ENCODE peak calls at places on chromosomes 11 and 22, in nine cellular contexts. R is heart left ventricle; G is neural crest cell; T is mucosa of descending colon; A is activated CD8-positive, alpha-beta T cell treated with anti-CD3 and anti-CD28 coated beads for 36 hours; L is cardiac fibroblast; Q is fibroblast of the aortic adventitia; N is epithelial cell of proximal tubule; X is foreskin fibroblast. Y is an unnamed sample.

GRCh38 chr11:60906132-60906972 is at the start of gene PRPF19:
- DNase-seq in X (peak; percentile 97), N (peak; percentile 85), R (peak; percentile 98), G (peak; percentile 100), Q (peak; percentile 93), L (peak; percentile 96), T (peak; percentile 96), A (peak; percentile 99), Y (peak; percentile 70)

GRCh38 chr11:862028-862703 is 19.5 kb downstream of the TSPAN4 start:
- DNase-seq in N (no peak), A (no peak), G (no peak), L (no peak), X (peak; percentile 61), T (no peak), R (no peak), Q (no peak), Y (no peak)

GRCh38 chr22:41048791-41049717 is 43.3 kb upstream of the EP300 start:
- DNase-seq in Q (peak; percentile 77), X (peak; percentile 87), T (peak; percentile 64), N (no peak), G (peak; percentile 23), R (peak; percentile 83), L (peak; percentile 57), A (no peak), Y (peak; percentile 63)

GRCh38 chr22:37686002-37686982 is at the start of gene NOL12:
- DNase-seq in A (peak; percentile 79), X (peak; percentile 94), T (peak; percentile 90), Q (peak; percentile 90), G (peak; percentile 80), R (peak; percentile 90), L (peak; percentile 94), N (no peak), Y (no peak)

GRCh38 chr11:130831506-130832385 is 84.5 kb downstream of the SNX19 start:
- DNase-seq in Q (peak; percentile 52), T (no peak), G (no peak), A (peak; percentile 3), X (peak; percentile 59), N (no peak), L (no peak), R (no peak), Y (peak; percentile 86)

GRCh38 chr11:34327804-34328631 is 29.8 kb downstream of the ABTB2 start:
- DNase-seq in Q (peak; percentile 31), T (no peak), X (peak; percentile 34), G (no peak), L (no peak), R (no peak), N (no peak), A (no peak), Y (no peak)

GRCh38 chr22:35651085-35651484 is 2.8 kb downstream of the APOL6 start:
- DNase-seq in R (no peak), G (no peak), T (no peak), X (no peak), L (no peak), Q (no peak), N (no peak), A (no peak), Y (no peak)

GRCh38 chr22:17777005-17777716 is 2.9 kb upstream of the BID start:
- DNase-seq in N (no peak), T (peak; percentile 74), G (no peak), A (peak; percentile 87), L (no peak), Q (no peak), R (peak; percentile 32), X (no peak), Y (no peak)

GRCh38 chr22:44381761-44382454 is 69.2 kb upstream of the SHISAL1 start:
- DNase-seq in R (peak; percentile 45), A (no peak), N (no peak), X (no peak), G (no peak), T (peak; percentile 27), L (no peak), Q (no peak), Y (no peak)

GRCh38 chr22:45164217-45165123 is 745 bp downstream of the NUP50 start:
- DNase-seq in A (peak; percentile 40), T (peak; percentile 71), N (no peak), X (peak; percentile 51), G (peak; percentile 3), Q (peak; percentile 23), L (no peak), R (peak; percentile 76), Y (no peak)

GRCh38 chr11:74696932-74697687 is 34.1 kb downstream of the CHRDL2 start:
- DNase-seq in N (peak; percentile 37), A (no peak), T (peak; percentile 73), L (peak; percentile 88), R (peak; percentile 83), Q (peak; percentile 95), X (peak; percentile 87), G (no peak), Y (peak; percentile 89)

GRCh38 chr11:79026803-79027445 is 413.9 kb downstream of the TENM4 start:
- DNase-seq in Q (peak; percentile 52), X (peak; percentile 56), R (no peak), A (peak; percentile 5), N (no peak), G (no peak), L (peak; percentile 8), T (no peak), Y (no peak)

GRCh38 chr11:125554038-125554437 is 15.2 kb upstream of the EI24 start:
- DNase-seq in N (no peak), G (no peak), L (no peak), A (no peak), T (no peak), Q (no peak), X (no peak), R (no peak), Y (no peak)
- TF ChIP-seq CTCF in N (no peak), G (no peak), L (no peak), A (no peak), T (no peak), Q (no peak), X (no peak), R (no peak), Y (no peak)

DNA sequence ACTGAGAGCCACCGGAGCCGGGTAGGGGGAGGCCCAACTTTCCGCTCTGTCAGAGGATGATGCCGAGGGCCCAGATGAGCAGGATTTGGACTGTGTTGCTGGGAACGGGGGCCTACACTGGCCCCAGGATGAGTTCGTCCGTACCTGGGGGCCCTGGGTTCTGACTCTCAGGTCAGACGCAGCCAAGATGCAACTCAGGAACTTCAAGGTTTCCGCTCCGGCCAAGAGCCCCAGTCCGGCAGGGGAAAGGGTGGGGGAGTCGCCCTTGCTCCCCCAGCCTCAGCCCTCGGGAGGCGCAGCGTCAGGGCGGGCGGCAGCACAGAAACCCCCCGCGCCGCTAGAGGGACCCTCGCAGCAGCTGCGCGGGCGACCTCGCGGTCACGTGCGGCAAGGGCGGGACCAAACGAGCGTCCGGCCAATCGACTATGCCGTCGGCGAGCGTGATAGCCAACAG is 241 bp upstream of the ARL2 start:
- DNase-seq in X (peak; percentile 96), T (peak; percentile 95), G (peak; percentile 92), N (no peak), L (peak; percentile 88), Q (peak; percentile 87), A (peak; percentile 91), R (peak; percentile 96), Y (peak; percentile 71)
- TF ChIP-seq CTCF in X (no peak), T (no peak), G (no peak), N (no peak), L (no peak), Q (peak; percentile 40), A (peak; percentile 77), R (peak; percentile 8), Y (no peak)

DNA sequence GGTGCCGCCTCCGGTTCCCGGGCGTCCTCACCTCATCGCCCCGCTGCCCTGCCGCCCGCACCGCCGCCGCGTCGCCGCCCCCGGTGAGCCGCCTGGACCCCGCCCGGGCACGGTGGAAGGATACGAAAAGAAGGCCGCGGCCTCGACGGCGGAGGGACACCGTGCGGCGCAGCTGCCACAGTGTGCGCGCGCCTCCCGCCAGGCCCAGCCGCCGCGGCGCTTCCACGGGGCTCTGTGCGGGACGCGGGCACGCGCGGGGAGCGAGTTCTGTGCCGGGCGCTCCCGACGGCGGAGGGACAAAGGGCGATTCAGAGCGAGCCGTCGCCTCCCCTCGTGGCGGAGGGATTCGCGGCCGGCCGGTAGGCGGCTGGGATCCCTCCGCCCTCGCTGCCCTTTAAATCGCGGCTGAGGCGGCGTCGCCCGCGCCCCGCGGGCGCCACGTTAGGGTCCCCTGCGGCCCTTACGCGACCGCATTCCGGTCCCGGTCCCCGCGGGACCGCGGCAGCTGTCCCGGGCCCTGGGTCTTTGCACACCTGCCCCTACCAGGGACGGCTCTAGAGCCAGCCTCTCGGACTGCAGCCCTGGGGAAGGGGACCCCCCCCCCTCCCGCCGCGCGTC is 568 bp upstream of the KMT5B start:
- DNase-seq in N (no peak), Q (peak; percentile 93), L (peak; percentile 94), G (peak; percentile 77), T (peak; percentile 91), A (peak; percentile 78), R (peak; percentile 94), X (peak; percentile 98), Y (peak; percentile 97)
- TF ChIP-seq CTCF in N (no peak), Q (peak; percentile 2), L (no peak), G (peak; percentile 24), T (no peak), A (no peak), R (no peak), X (no peak), Y (no peak)

GRCh38 chr11:14892577-14892976 is 546 bp upstream of the CYP2R1 start:
- DNase-seq in A (no peak), N (no peak), L (no peak), X (no peak), R (no peak), Q (no peak), G (no peak), T (no peak), Y (no peak)

GRCh38 chr11:14886509-14886908 is 5.5 kb downstream of the CYP2R1 start:
- DNase-seq in T (no peak), R (no peak), Q (no peak), N (no peak), G (no peak), X (no peak), A (no peak), L (no peak), Y (no peak)

GRCh38 chr11:14894657-14895598 is 2.9 kb upstream of the CYP2R1 start:
- DNase-seq in Q (peak; percentile 77), T (peak; percentile 58), G (no peak), L (peak; percentile 87), X (peak; percentile 90), N (no peak), A (peak; percentile 59), R (peak; percentile 61), Y (peak; percentile 24)

GRCh38 chr11:14892036-14892556 is at the start of gene CYP2R1:
- DNase-seq in T (peak; percentile 97), G (peak; percentile 81), N (peak; percentile 80), A (peak; percentile 94), R (peak; percentile 97), L (peak; percentile 98), X (peak; percentile 99), Q (peak; percentile 96), Y (peak; percentile 93)

DNA sequence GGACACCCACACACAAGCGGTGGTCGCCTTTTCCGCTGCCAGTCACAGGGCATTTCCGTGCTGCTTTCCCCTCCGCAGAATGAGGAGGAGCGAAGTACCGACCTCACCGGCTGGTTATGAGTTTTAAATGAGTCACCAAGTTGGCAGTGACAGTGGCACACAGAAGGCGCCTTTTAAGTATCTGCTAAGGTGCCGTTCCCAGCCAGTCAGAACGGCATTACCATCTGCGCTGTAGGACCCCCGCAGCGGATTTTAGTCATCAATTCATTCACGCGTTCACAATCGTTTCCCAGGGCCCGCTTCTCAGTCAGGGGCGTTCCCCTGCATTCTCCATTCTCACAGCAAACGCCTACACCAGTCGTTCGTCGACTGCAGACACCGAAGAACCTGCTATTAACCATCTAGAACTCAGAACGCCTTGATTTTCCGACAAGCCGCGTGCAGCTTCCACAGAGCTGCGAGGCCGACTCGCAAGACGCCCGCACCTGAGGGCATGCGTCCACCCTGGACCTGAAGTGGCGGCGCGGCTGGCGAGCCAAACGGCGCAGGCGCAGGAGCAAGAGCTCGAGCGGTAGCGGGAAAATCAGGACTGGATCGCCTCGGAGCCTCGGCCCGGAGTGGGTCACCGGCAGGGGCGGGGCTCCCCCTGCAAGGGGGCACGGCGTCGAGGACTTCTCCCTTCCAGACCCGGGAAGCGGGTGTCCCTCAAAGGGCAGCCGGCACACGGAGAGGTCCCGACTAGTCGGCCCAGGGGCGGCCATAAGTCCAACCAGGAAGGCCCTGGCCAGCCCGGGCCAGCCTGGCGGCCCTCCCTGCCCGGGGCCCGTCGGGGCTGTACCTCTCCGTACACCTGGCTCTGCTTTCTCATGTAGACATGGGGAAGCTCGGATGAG is 642 bp downstream of the CYP2R1 start:
- DNase-seq in G (peak; percentile 86), T (peak; percentile 94), A (peak; percentile 95), N (peak; percentile 68), Q (peak; percentile 87), R (peak; percentile 94), X (peak; percentile 96), L (peak; percentile 91), Y (peak; percentile 65)
- TF ChIP-seq CTCF in G (no peak), T (no peak), A (no peak), N (no peak), Q (no peak), R (no peak), X (no peak), L (no peak), Y (no peak)

Y was measured in AG09319.